ENCODE peak calls at places on chromosomes 4 and X, in four cellular contexts. S, V, Y and U are unnamed samples.

GRCh38 chrX:150062292-150063137 is 124.2 kb upstream of the EOLA2 start:
- DNase-seq in S (no peak), V (peak), Y (peak), U (no peak)

GRCh38 chrX:47179221-47179927 is 14.3 kb upstream of the UBA1 start:
- DNase-seq in S (no peak), V (peak), Y (no peak), U (no peak)

GRCh38 chrX:112818114-112819012 is 22.3 kb downstream of the AMOT start:
- DNase-seq in S (no peak), V (peak), Y (no peak), U (no peak)

GRCh38 chrX:109577055-109577454 is 40.4 kb downstream of the NXT2 start:
- DNase-seq in S (no peak), V (no peak), Y (no peak), U (no peak)

GRCh38 chrX:14776901-14777300 is 96.0 kb downstream of the FANCB start:
- DNase-seq in S (no peak), V (no peak), Y (no peak), U (no peak)

GRCh38 chr4:156255608-156256007 is 301.9 kb upstream of the CTSO start:
- DNase-seq in S (no peak), V (no peak), Y (peak), U (no peak)

GRCh38 chrX:69069876-69070275 is 95.4 kb downstream of the PJA1 start:
- DNase-seq in S (no peak), V (no peak), Y (no peak), U (no peak)

GRCh38 chr4:142416711-142417275 is 429.3 kb downstream of the INPP4B start:
- DNase-seq in S (no peak), V (no peak), Y (no peak), U (no peak)

GRCh38 chr4:72564789-72565188 is 4.2 kb downstream of the ADAMTS3 start:
- DNase-seq in S (no peak), V (no peak), Y (no peak), U (no peak)

GRCh38 chrX:53116101-53116500 is 22.2 kb downstream of the KANTR start:
- DNase-seq in S (no peak), V (no peak), Y (no peak), U (no peak)

GRCh38 chr4:7823416-7823824 is 116.2 kb downstream of the AFAP1 start:
- DNase-seq in S (peak), V (peak), Y (no peak), U (no peak)

GRCh38 chr4:15240764-15241163 is 187.1 kb upstream of the C1QTNF7 start:
- DNase-seq in S (no peak), V (no peak), Y (no peak), U (no peak)

GRCh38 chrX:124194903-124195302 is 137.6 kb upstream of the TEX13D start:
- DNase-seq in S (no peak), V (no peak), Y (no peak), U (no peak)

GRCh38 chrX:150035531-150035930 is 97.2 kb upstream of the EOLA2 start:
- DNase-seq in S (no peak), V (no peak), Y (no peak), U (no peak)

GRCh38 chr4:183145773-183146172 is 46.7 kb downstream of the WWC2 start:
- DNase-seq in S (no peak), V (no peak), Y (no peak), U (no peak)

GRCh38 chr4:37891221-37892159 is 606 bp downstream of the TBC1D1 start:
- DNase-seq in S (no peak), V (peak), Y (no peak), U (peak)